ENCODE peak calls at places on chromosome 10, in five cellular contexts. K is mammary epithelial cell, Z is trophoblast cell, O is IMR-90, Q is fibroblast of lung. W is an unnamed sample.

GRCh38 chr10:33336606-33337334 is 2.3 kb upstream of the NRP1 start:
- DNase-seq in Q (no peak), O (no peak), Z (peak; percentile 11), K (peak; percentile 44), W (peak; percentile 66)

GRCh38 chr10:69220041-69220451 is at the start of gene HKDC1:
- DNase-seq in Q (no peak), K (no peak), Z (no peak), O (no peak), W (no peak)

GRCh38 chr10:91681361-91682276 is 48.7 kb upstream of the PPP1R3C start:
- DNase-seq in O (no peak), K (peak; percentile 41), Q (peak; percentile 40), Z (no peak), W (peak; percentile 55)

GRCh38 chr10:128080641-128081040 is 45.6 kb downstream of the MKI67 start:
- DNase-seq in K (no peak), Q (no peak), Z (no peak), O (no peak), W (no peak)

GRCh38 chr10:94320285-94320914 is 42.3 kb downstream of the NOC3L start:
- DNase-seq in Z (peak; percentile 87), K (peak; percentile 37), Q (peak; percentile 27), O (peak; percentile 52), W (peak; percentile 69)

GRCh38 chr10:96261930-96262329 is 9.4 kb downstream of the BLNK start:
- DNase-seq in O (no peak), K (no peak), Q (no peak), Z (no peak), W (no peak)

GRCh38 chr10:43076876-43077420 is at the start of gene RET:
- DNase-seq in O (no peak), K (peak; percentile 40), Z (peak; percentile 9), Q (no peak), W (peak; percentile 30)

GRCh38 chr10:71473671-71474599 is 77.2 kb downstream of the CDH23 start:
- DNase-seq in Q (no peak), Z (no peak), O (no peak), K (no peak), W (no peak)

GRCh38 chr10:117496616-117497028 is 45.9 kb upstream of the EMX2 start:
- DNase-seq in Q (peak; percentile 70), K (peak; percentile 80), Z (peak; percentile 91), O (peak; percentile 72), W (peak; percentile 95)

GRCh38 chr10:5890519-5890878 is 456 bp downstream of the FBH1 start:
- DNase-seq in Z (peak; percentile 50), O (no peak), K (peak; percentile 25), Q (peak; percentile 6), W (peak; percentile 67)

GRCh38 chr10:121054876-121055275 is 203.7 kb downstream of the WDR11 start:
- DNase-seq in O (no peak), Q (no peak), Z (peak; percentile 42), K (no peak), W (no peak)

GRCh38 chr10:72622271-72622670 is 3.6 kb downstream of the MICU1 start:
- DNase-seq in Z (no peak), K (no peak), Q (peak; percentile 47), O (no peak), W (no peak)

GRCh38 chr10:96820730-96821129 is 11.4 kb upstream of the LCOR start:
- DNase-seq in O (no peak), Z (no peak), K (no peak), Q (no peak), W (no peak)

GRCh38 chr10:114356786-114357588 is 47.3 kb downstream of the AFAP1L2 start:
- DNase-seq in Q (peak; percentile 93), Z (no peak), K (peak; percentile 72), O (peak; percentile 70), W (peak; percentile 7)

GRCh38 chr10:93300518-93300917 is 181.6 kb downstream of the MYOF start:
- DNase-seq in Q (no peak), O (no peak), Z (no peak), K (no peak), W (no peak)

GRCh38 chr10:123398180-123398591 is 244.0 kb downstream of the BUB3 start:
- DNase-seq in O (no peak), K (no peak), Z (no peak), Q (no peak), W (no peak)

GRCh38 chr10:58963723-58964124 is 212.7 kb upstream of the PHYHIPL start:
- DNase-seq in Q (no peak), O (no peak), K (no peak), Z (no peak), W (no peak)

GRCh38 chr10:77031531-77031930 is 606.1 kb downstream of the KCNMA1 start:
- DNase-seq in Q (no peak), Z (no peak), O (no peak), K (no peak), W (no peak)

GRCh38 chr10:7428673-7429350 is 18.0 kb upstream of the SFMBT2 start:
- DNase-seq in Z (no peak), K (no peak), O (no peak), Q (peak; percentile 15), W (no peak)

GRCh38 chr10:68543004-68543918 is 15.9 kb upstream of the SLC25A16 start:
- DNase-seq in O (peak; percentile 84), Q (peak; percentile 90), K (peak; percentile 96), Z (no peak), W (peak; percentile 82)

GRCh38 chr10:58622286-58622685 is 109.6 kb downstream of the BICC1 start:
- DNase-seq in O (peak; percentile 68), K (no peak), Z (no peak), Q (peak; percentile 50), W (peak; percentile 71)

GRCh38 chr10:1964476-1964875 is 227.2 kb upstream of the ADARB2 start:
- DNase-seq in K (no peak), Z (no peak), O (no peak), Q (no peak), W (no peak)

GRCh38 chr10:6143128-6143527 is 54.3 kb downstream of the RBM17 start:
- DNase-seq in K (no peak), Q (no peak), Z (no peak), O (no peak), W (no peak)

GRCh38 chr10:132151951-132152505 is 34.7 kb upstream of the DPYSL4 start:
- DNase-seq in Z (no peak), O (no peak), K (no peak), Q (no peak), W (no peak)

GRCh38 chr10:72765051-72765450 is 73.1 kb downstream of the MCU start:
- DNase-seq in Z (no peak), Q (no peak), O (no peak), K (no peak), W (no peak)

GRCh38 chr10:119383174-119383856 is 159.2 kb downstream of the RGS10 start:
- DNase-seq in Q (no peak), Z (no peak), O (no peak), K (no peak), W (no peak)

GRCh38 chr10:2861632-2862210 is 205.6 kb upstream of the PFKP start:
- DNase-seq in Z (peak; percentile 61), K (no peak), O (no peak), Q (no peak), W (no peak)

GRCh38 chr10:97169911-97170693 is 15.7 kb downstream of the SLIT1 start:
- DNase-seq in Q (no peak), Z (peak; percentile 8), K (no peak), O (no peak), W (no peak)

GRCh38 chr10:52346394-52347326 is 32.6 kb downstream of the DKK1 start:
- DNase-seq in Q (no peak), Z (no peak), K (no peak), O (no peak), W (no peak)

GRCh38 chr10:98267069-98267893 is 713 bp downstream of the LOXL4 start:
- DNase-seq in K (no peak), Q (no peak), O (no peak), Z (no peak), W (peak; percentile 68)
- H3K27ac ChIP-seq in K (no peak overlapping the region), Q (peak overlapping the region; percentile 66), O (peak overlapping the region; percentile 60), Z (no peak overlapping the region), W (peak overlapping the region; percentile 71)

GRCh38 chr10:104052351-104052885 is 33.3 kb downstream of the COL17A1 start:
- DNase-seq in Q (no peak), Z (no peak), K (no peak), O (no peak), W (no peak)
- H3K4me2 ChIP-seq in Q (no peak overlapping the region), Z (no peak overlapping the region), K (no peak overlapping the region), O (no peak overlapping the region), W (no peak overlapping the region)

GRCh38 chr10:110118891-110119621 is 88.3 kb upstream of the MXI1 start:
- DNase-seq in Q (no peak), O (no peak), Z (peak; percentile 50), K (no peak), W (no peak)
- H3K36me3 ChIP-seq in Q (peaks cover 7% of the 10 kb centered on the region), O (peaks cover 24% of the 10 kb centered on the region), Z (peaks cover 23% of the 10 kb centered on the region), K (no peaks in the 10 kb centered on the region), W (peaks cover 69% of the 10 kb centered on the region)

GRCh38 chr10:125035588-125036298 is 93.8 kb downstream of the ZRANB1 start:
- DNase-seq in O (no peak), Z (no peak), Q (peak; percentile 31), K (no peak), W (no peak)

GRCh38 chr10:125033146-125033924 is 91.4 kb downstream of the ZRANB1 start:
- DNase-seq in Z (no peak), K (no peak), O (no peak), Q (no peak), W (no peak)

GRCh38 chr10:125034671-125035070 is 92.7 kb downstream of the ZRANB1 start:
- DNase-seq in K (no peak), Z (no peak), O (no peak), Q (no peak), W (peak; percentile 49)

GRCh38 chr10:125037145-125037544 is 95.2 kb downstream of the ZRANB1 start:
- DNase-seq in Q (peak; percentile 90), K (peak; percentile 86), O (peak; percentile 80), Z (peak; percentile 50), W (peak; percentile 54)

GRCh38 chr10:125035136-125035535 is 93.2 kb downstream of the ZRANB1 start:
- DNase-seq in Q (peak; percentile 98), K (peak; percentile 83), Z (no peak), O (peak; percentile 98), W (peak; percentile 84)
- H3K27ac ChIP-seq in Q (peak overlapping the region; percentile 66), K (peak overlapping the region; percentile 44), Z (no peak overlapping the region), O (peak overlapping the region; percentile 83), W (peak overlapping the region; percentile 71)

GRCh38 chr10:90321132-90321816 is 536.6 kb downstream of the HTR7 start:
- DNase-seq in Z (peak; percentile 93), Q (peak; percentile 65), K (peak; percentile 27), O (peak; percentile 71), W (peak; percentile 12)

GRCh38 chr10:90328896-90329295 is 528.9 kb downstream of the HTR7 start:
- DNase-seq in K (no peak), Z (no peak), O (no peak), Q (no peak), W (no peak)

DNA sequence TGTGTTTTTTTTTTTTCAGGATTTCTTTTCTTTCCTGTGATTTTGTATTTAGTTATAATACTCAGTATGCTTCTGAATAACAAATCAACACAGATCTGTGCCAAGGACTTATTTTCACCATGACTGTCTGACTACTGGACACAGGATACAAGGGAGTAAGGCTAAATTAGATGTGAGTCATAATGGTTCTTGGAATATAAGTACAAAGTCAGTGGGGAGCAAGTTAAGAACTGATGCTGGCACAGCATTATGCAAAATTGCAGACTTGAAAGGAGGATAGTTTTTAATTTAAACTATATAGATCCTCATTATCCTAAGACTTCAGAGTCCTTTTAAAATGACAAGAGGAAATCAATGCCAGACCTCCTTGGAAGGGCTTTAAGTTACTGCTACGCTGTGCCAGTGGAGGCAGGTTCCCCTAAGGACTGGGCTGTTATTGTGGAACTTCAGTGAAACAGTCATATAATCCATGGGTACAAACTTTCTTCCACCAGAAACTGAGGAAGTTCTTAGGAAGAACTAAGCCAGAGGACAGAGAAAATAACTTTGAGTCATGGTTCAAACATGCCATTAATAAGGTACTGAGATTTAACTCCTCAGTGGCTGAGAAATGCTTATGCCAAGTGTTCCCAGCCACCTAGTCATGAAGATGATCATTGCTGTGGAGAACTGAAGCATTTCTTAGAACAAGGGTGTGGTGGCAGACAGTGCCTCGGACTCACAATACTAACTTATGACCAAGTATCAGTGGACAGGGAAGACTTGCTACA is 531.2 kb downstream of the HTR7 start:
- DNase-seq in O (peak; percentile 50), K (peak; percentile 71), Z (no peak), Q (peak; percentile 82), W (no peak)
- H3K4me2 ChIP-seq in O (peak overlapping the region; percentile 55), K (peak overlapping the region; percentile 24), Z (no peak overlapping the region), Q (no peak overlapping the region), W (no peak overlapping the region)